ENCODE peak calls at places on chromosomes 13 and 19, in six cellular contexts. N is mesendoderm, L is H9, Z is H1, F is mesenchymal stem cell, M is neuronal stem cell. W is an unnamed sample.

GRCh38 chr13:23889598-23890224 is 511 bp upstream of the MIPEP start:
- DNase-seq in F (no peak), M (peak; percentile 33), L (no peak), Z (no peak), N (peak; percentile 19), W (no peak)

GRCh38 chr13:22144806-22145205 is 473.9 kb downstream of the FGF9 start:
- DNase-seq in Z (no peak), N (no peak), L (no peak), M (no peak), F (no peak), W (no peak)

GRCh38 chr19:44795398-44795987 is 13.4 kb upstream of the BCAM start:
- DNase-seq in N (no peak), F (no peak), L (no peak), Z (no peak), M (no peak), W (no peak)

GRCh38 chr13:30431269-30431950 is 9.1 kb downstream of the UBE2L5 start:
- DNase-seq in F (no peak), L (no peak), M (no peak), N (no peak), Z (no peak), W (peak; percentile 8)

GRCh38 chr13:27005556-27005955 is 166.1 kb downstream of the USP12 start:
- DNase-seq in N (no peak), L (no peak), F (no peak), M (no peak), Z (no peak), W (no peak)

GRCh38 chr13:23372264-23372905 is 61.1 kb downstream of the SACS start:
- DNase-seq in M (no peak), F (no peak), L (no peak), N (no peak), Z (no peak), W (peak; percentile 87)

GRCh38 chr13:75787249-75787940 is 151.3 kb downstream of the LMO7 start:
- DNase-seq in L (no peak), N (peak; percentile 16), M (no peak), Z (no peak), F (peak; percentile 47), W (peak; percentile 79)

GRCh38 chr19:58554494-58555368 is at the start of gene CHMP2A:
- DNase-seq in L (peak; percentile 99), F (peak; percentile 97), Z (peak; percentile 99), M (peak; percentile 97), N (peak; percentile 98), W (peak; percentile 95)

GRCh38 chr13:47650221-47650620 is 350.9 kb downstream of the SUCLA2 start:
- DNase-seq in L (no peak), Z (no peak), M (no peak), F (peak; percentile 14), N (no peak), W (no peak)

GRCh38 chr13:110705826-110706569 is at the start of gene CARS2:
- DNase-seq in M (peak; percentile 95), N (peak; percentile 99), F (peak; percentile 97), L (peak; percentile 99), Z (peak; percentile 87), W (peak; percentile 91)

GRCh38 chr19:51586799-51587198 is 15.7 kb downstream of the ZNF175 start:
- DNase-seq in L (no peak), M (no peak), Z (no peak), F (no peak), N (no peak), W (no peak)

GRCh38 chr13:20127563-20128458 is 33.0 kb downstream of the GJA3 start:
- DNase-seq in M (peak; percentile 57), Z (peak; percentile 84), L (peak; percentile 67), F (peak; percentile 72), N (peak; percentile 72), W (peak; percentile 16)

GRCh38 chr13:42061943-42062342 is 13.5 kb downstream of the DGKH start:
- DNase-seq in N (no peak), M (no peak), L (no peak), Z (no peak), F (no peak), W (no peak)

DNA sequence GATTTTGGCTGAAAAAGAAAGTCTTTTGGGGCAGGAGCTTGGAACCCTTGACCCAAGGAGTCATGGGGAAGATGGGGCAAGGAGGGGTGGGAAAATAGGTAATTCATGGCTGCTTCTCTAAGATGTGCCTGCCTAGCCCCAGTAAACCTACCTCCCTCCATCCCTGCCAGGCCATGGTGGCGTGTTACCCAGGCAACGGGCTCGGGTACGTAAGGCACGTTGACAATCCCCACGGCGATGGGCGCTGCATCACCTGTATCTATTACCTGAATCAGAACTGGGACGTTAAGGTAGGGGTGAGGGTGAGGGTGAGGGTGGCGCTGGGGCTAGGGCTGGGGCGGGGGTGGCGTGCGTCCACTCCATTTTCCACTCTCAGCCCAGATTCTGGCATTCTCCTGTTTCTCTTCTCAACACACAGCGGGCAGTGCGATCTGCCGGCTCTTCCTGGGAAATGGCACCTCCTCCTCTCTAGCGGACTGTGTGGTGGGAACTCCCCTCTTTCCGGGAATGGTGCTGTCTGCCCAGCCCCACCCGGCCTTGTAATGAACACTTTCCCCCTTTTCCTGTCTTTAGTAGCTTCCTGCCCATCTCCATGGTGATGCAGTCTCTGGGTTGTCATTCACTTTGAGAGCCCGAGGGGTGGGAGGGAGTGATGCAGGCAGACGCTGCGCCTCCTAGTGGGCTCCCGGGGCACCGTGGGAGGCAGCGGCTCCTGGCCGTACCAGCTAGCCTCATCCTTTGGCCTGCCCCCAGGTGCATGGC is 7.6 kb downstream of the EGLN2 start:
- DNase-seq in N (peak; percentile 100), M (peak; percentile 96), F (peak; percentile 99), L (peak; percentile 99), Z (peak; percentile 95), W (peak; percentile 95)
- H3K18ac ChIP-seq in N (no peak overlapping the region), M (peak overlapping the region; percentile 82), F (peak overlapping the region; percentile 46), L (no peak overlapping the region), Z (no peak overlapping the region), W (no peak overlapping the region)

GRCh38 chr19:10334340-10335148 is 1.2 kb upstream of the RAVER1 start:
- DNase-seq in N (peak; percentile 92), L (peak; percentile 95), Z (peak; percentile 99), M (peak; percentile 88), F (peak; percentile 97), W (peak; percentile 93)

GRCh38 chr19:10332965-10333757 is at the start of gene RAVER1:
- DNase-seq in N (peak; percentile 98), L (peak; percentile 97), Z (peak; percentile 94), M (peak; percentile 96), F (peak; percentile 98), W (peak; percentile 97)

GRCh38 chr19:10329555-10329954 is 3.8 kb downstream of the RAVER1 start:
- DNase-seq in L (no peak), M (no peak), F (no peak), N (no peak), Z (no peak), W (no peak)

GRCh38 chr19:10333758-10334339 is 520 bp upstream of the RAVER1 start:
- DNase-seq in M (no peak), L (no peak), N (no peak), Z (peak; percentile 63), F (no peak), W (no peak)

DNA sequence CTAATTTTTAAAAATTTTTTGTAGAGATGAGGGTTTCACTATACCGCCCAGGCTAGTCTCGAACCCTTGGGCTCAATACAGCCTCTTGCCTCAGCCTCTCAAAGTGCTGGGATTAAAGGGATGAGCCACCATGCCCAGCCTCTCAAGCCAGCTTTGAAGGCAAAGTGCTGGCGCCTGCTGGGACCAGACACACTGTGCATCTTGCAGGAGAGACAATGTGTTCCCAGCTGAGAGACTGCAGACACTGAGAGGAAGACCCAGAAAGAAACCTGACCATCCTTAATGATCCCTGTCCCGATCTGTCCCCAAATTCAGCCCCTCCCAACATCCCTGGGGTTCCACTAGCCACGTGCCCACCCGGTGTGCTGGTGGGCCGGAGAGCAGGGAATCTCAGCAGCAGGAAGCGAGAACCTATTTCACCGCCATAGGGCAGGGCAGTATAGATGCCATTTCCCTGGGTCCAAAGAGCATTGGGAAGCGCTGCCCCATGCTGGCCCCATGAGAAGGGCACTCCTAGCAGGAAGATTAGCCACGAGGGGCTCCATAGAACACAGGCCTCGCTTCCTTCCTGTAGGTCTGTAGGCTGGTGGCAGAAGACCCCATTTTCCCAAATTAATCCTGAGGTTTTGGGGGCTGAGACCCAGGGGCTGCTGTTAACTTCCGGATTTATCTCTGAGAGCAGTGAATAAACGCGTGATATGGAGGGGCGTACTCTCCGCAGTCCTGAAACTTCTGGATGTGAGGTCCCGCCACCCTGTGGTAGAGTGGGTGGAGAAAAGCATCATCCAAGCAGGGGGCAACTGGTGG is 968 bp downstream of the RAVER1 start:
- DNase-seq in N (no peak), M (no peak), F (no peak), Z (no peak), L (no peak), W (no peak)
- H3K18ac ChIP-seq in N (no peak overlapping the region), M (peak overlapping the region; percentile 98), F (no peak overlapping the region), Z (no peak overlapping the region), L (no peak overlapping the region), W (no peak overlapping the region)

GRCh38 chr19:43502419-43502976 is 2.0 kb downstream of the PHLDB3 start:
- DNase-seq in L (no peak), F (no peak), M (no peak), N (no peak), Z (no peak), W (no peak)

GRCh38 chr19:43499042-43499441 is 5.5 kb downstream of the PHLDB3 start:
- DNase-seq in F (no peak), N (no peak), M (no peak), Z (no peak), L (no peak), W (no peak)

GRCh38 chr19:43504426-43505185 is at the start of gene PHLDB3:
- DNase-seq in N (peak; percentile 36), Z (no peak), F (no peak), L (peak; percentile 64), M (no peak), W (peak; percentile 9)

GRCh38 chr19:43503501-43504425 is 783 bp downstream of the PHLDB3 start:
- DNase-seq in L (peak; percentile 97), F (peak; percentile 93), Z (peak; percentile 99), M (peak; percentile 97), N (peak; percentile 95), W (peak; percentile 84)

DNA sequence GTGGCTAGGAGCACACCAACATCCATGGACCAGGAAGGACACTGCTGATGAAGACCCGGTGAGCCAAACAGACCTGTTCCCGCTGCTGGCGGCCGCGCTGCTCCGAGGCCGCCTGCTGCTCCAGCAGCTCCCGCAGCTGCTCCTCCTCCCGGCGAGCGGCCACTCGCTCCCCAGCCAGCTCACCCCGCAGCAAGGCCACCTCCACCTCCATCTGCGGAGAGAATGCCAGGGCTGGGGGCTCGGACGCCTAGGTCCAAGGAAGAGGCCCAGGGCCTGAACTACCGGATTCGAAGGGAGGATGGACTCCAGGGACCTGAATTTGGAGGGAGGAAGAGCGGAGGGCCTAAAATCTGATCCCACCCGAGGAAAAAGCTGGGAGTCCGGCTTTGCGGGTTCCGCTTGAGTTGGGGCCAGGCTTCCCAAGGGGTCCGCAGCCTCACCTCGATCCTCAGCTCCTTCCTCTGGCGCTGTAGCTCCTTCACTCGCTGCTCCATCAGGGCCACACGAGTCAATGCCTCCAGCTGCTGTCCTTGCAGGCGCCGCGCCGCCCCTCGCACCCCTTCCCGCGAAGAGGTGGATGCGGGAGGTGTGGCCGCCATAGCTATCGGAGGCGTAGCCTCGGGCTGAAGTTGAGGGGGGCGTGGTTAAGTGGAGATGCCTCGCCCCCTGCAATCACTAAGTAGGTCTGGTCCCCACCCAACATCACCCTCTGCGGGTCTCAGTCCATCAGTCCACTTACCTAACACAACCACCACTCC is 2.7 kb downstream of the PHLDB3 start:
- DNase-seq in Z (peak; percentile 83), N (peak; percentile 73), L (peak; percentile 86), M (peak; percentile 54), F (no peak), W (no peak)
- H3K18ac ChIP-seq in Z (peak overlapping the region; percentile 90), N (no peak overlapping the region), L (no peak overlapping the region), M (peak overlapping the region; percentile 73), F (peak overlapping the region; percentile 24), W (no peak overlapping the region)

DNA sequence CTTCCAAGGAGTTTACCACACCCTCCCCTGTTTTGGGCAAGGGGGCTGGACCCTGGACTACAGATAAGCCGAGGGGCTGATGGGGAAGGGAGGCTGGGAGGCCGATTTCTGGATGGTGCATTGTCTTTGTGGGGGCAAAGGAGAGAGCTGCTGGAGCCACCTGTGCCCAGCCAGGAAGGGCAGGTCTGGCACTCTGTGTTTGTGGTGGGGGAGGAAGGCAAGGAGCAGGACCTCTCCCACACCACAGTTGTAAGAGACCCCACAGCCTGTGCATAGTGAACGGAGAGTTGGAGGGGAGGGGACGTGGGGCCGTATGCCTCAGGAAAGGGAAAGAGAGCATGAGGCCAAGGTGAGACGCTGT is 16.0 kb upstream of the PRR19 start:
- DNase-seq in M (no peak), F (no peak), Z (no peak), L (no peak), N (no peak), W (no peak)
- H3K18ac ChIP-seq in M (peak overlapping the region; percentile 59), F (no peak overlapping the region), Z (no peak overlapping the region), L (no peak overlapping the region), N (no peak overlapping the region), W (no peak overlapping the region)

W was measured in IMR-90.